ENCODE peak calls at places on chromosomes 3 and 15, in six cellular contexts. I, R, T, U, E and K are unnamed samples.

GRCh38 chr3:187000711-187001151 is 70.4 kb downstream of the ST6GAL1 start:
- DNase-seq in R (no peak), I (no peak), E (no peak), U (no peak), T (no peak), K (no peak)

GRCh38 chr3:190655933-190656332 is 142.0 kb downstream of the IL1RAP start:
- DNase-seq in E (no peak), I (no peak), R (no peak), U (no peak), T (no peak), K (no peak)

GRCh38 chr3:34956511-34956910 is 682.8 kb upstream of the ARPP21 start:
- DNase-seq in E (no peak), T (no peak), I (no peak), R (no peak), U (no peak), K (no peak)

GRCh38 chr3:110814170-110815007 is 257.2 kb upstream of the NECTIN3 start:
- DNase-seq in R (no peak), U (no peak), I (peak), T (no peak), E (no peak), K (peak)

GRCh38 chr3:535566-536416 is 339.2 kb downstream of the CHL1 start:
- DNase-seq in T (no peak), R (peak), U (no peak), E (peak), I (no peak), K (peak)

GRCh38 chr3:109900774-109901173 is 563.4 kb upstream of the DPPA4 start:
- DNase-seq in R (no peak), U (no peak), T (no peak), I (no peak), E (no peak), K (no peak)

GRCh38 chr3:154427685-154428291 is 2.2 kb downstream of the GPR149 start:
- DNase-seq in E (no peak), T (peak), I (no peak), U (no peak), R (peak), K (no peak)

GRCh38 chr3:69531975-69532827 is 146.3 kb upstream of the FRMD4B start:
- DNase-seq in U (no peak), I (no peak), E (no peak), T (no peak), R (no peak), K (no peak)

GRCh38 chr15:38182900-38183299 is 69.7 kb upstream of the SPRED1 start:
- DNase-seq in T (no peak), U (no peak), E (no peak), R (no peak), I (no peak), K (no peak)

GRCh38 chr15:96261575-96262034 is 68.9 kb upstream of the NR2F2 start:
- DNase-seq in U (no peak), I (no peak), E (no peak), T (no peak), R (no peak), K (no peak)

GRCh38 chr3:184315506-184315867 is 1.1 kb downstream of the EIF4G1 start:
- DNase-seq in R (no peak), U (no peak), E (no peak), I (no peak), T (no peak), K (no peak)
- H4K91ac ChIP-seq in R (no peak), U (peak), E (no peak), I (peak), T (no peak), K (peak)

GRCh38 chr3:131356006-131356405 is 25.6 kb upstream of the NUDT16 start:
- DNase-seq in U (peak), R (no peak), E (no peak), T (no peak), I (no peak), K (peak)
- H4K91ac ChIP-seq in U (no peak), R (no peak), E (no peak), T (no peak), I (no peak), K (no peak)

GRCh38 chr3:16692486-16693378 is 87.5 kb upstream of the DAZL start:
- DNase-seq in E (no peak), R (no peak), U (no peak), I (no peak), T (no peak), K (no peak)

GRCh38 chr3:16686679-16687078 is 81.5 kb upstream of the DAZL start:
- DNase-seq in I (no peak), R (no peak), E (no peak), U (no peak), T (no peak), K (no peak)

GRCh38 chr3:16687206-16687605 is 82.0 kb upstream of the DAZL start:
- DNase-seq in I (no peak), E (no peak), R (no peak), U (no peak), T (no peak), K (no peak)
- H4K91ac ChIP-seq in I (no peak), E (no peak), R (no peak), U (no peak), T (no peak), K (no peak)

DNA sequence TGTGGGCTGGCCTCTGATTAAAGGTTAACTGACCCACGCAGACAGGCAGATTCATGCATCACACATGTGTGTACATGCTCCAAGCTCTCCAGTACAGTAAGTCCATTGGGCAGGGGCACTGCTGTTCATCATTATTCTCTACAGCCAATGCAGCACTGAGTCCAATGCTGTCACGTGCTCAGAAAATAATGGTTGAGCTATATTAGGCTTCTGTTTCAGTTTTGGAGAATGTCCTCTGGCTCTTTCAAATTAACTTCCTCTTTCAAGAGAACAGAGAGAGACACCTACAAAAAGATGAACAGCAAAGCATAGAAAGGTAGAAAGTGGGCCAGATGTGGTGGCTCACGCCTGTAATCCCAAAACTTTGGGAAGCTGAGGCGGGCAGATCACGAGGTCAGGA is 202.6 kb downstream of the MEX3B start:
- DNase-seq in E (no peak), I (no peak), R (no peak), U (no peak), T (no peak), K (no peak)
- H4K91ac ChIP-seq in E (no peak), I (no peak), R (no peak), U (no peak), T (no peak), K (no peak)

GRCh38 chr15:65332662-65333440 is 28.4 kb downstream of the RNU5B-1 start:
- DNase-seq in U (no peak), E (no peak), R (no peak), I (no peak), T (no peak), K (no peak)

GRCh38 chr15:65330934-65331645 is 26.6 kb downstream of the RNU5B-1 start:
- DNase-seq in E (no peak), U (no peak), I (no peak), T (no peak), R (no peak), K (no peak)

GRCh38 chr15:65329991-65330735 is 25.7 kb downstream of the RNU5B-1 start:
- DNase-seq in T (no peak), U (no peak), R (no peak), E (no peak), I (no peak), K (no peak)

GRCh38 chr15:65333441-65333820 is 29.0 kb downstream of the RNU5B-1 start:
- DNase-seq in I (no peak), U (no peak), T (no peak), R (no peak), E (no peak), K (no peak)

GRCh38 chr15:65331811-65332210 is 27.3 kb downstream of the RNU5B-1 start:
- DNase-seq in R (no peak), I (no peak), T (no peak), U (no peak), E (no peak), K (no peak)
- H4K91ac ChIP-seq in R (no peak), I (peak), T (peak), U (no peak), E (no peak), K (no peak)

GRCh38 chr3:121175083-121175482 is 267.1 kb downstream of the STXBP5L start:
- DNase-seq in E (no peak), U (peak), R (no peak), T (no peak), I (no peak), K (no peak)
- H4K91ac ChIP-seq in E (no peak), U (no peak), R (no peak), T (no peak), I (no peak), K (no peak)

DNA sequence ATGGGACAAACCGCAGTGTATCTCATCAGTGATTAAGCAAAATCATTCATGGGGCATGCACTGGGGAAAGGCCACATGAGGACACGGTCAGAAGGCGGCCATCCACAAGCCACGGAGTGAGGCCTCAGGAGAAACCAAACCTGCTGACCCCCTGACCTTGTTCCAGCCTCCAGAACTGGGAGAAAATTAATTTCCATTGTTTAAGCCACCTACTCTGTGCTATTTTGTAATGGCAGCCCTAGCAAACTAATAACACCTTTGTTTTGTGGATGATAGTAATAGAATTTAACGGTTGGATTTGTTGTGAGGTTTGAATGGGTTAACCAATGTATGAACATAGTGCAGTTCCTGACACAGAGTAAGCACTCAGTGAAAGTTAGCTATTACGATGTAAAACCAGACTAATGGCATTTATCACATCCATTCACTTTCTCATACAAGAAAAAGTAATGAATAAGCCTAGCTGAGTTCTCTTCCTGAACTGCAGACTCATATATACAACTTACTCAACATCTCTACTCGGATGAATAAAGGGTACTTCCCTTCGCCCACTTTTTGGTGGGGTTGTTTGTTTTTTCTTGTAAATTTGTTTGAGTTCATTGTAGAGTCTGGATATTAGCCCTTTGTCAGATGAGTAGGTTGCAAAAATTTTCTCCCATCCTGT is 22.8 kb upstream of the BUB1B start:
- DNase-seq in T (no peak), I (no peak), R (no peak), U (no peak), E (no peak), K (no peak)
- H4K91ac ChIP-seq in T (no peak), I (no peak), R (no peak), U (no peak), E (no peak), K (no peak)

DNA sequence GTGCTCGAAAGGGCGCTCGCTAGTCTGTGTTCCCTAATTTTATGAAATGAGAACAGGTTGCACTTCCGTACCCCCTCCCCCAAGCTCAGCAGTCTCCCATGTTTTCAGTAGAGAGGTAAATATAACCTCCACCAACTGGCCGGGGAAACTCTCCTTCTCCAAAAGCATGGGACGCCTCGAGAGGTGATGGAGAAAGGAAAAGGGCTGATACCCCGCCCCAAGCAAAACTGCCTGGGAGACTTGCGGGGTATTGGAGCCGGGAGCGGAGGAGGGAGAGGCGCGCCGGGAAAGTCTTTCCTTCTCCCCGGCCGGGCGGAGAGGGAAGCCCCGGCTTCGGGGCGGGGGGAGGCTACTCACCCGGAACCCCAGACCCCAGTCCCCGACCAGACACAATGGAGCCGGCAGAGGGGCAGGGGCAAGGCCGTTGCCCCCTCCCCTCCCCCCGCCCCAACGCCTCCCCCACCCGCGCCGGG is 583 bp downstream of the DCUN1D1 start:
- DNase-seq in E (no peak), I (peak), T (peak), R (no peak), U (peak), K (peak)
- H4K91ac ChIP-seq in E (no peak), I (no peak), T (no peak), R (no peak), U (peak), K (no peak)